ENCODE peak calls at places on chromosome 15, in seven cellular contexts. One of them, this sample, is unnamed.

GRCh38 chr15:77251662-77252061 is 168.2 kb downstream of the PEAK1 start:
- DNase-seq in NCI-H1105 treated with DMSO at 0.1 percent for 48 hours: no peak
- DNase-seq in RPMI8226: no peak
- DNase-seq in AG20443: no peak
- DNase-seq in mammary epithelial cell: no peak
- DNase-seq in stimulated activated CD4-positive, alpha-beta T cell treated with anti-CD3 and anti-CD28 coated beads, TNF-alpha, amount 100 ng/mL, for 4 hours: no peak
- DNase-seq in HFF-Myc: no peak
- DNase-seq in this sample: no peak

GRCh38 chr15:78054971-78055370 is 22.5 kb downstream of the TBC1D2B start:
- DNase-seq in stimulated activated CD4-positive, alpha-beta T cell treated with anti-CD3 and anti-CD28 coated beads, TNF-alpha, amount 100 ng/mL, for 4 hours: no peak
- DNase-seq in HFF-Myc: no peak
- DNase-seq in AG20443: no peak
- DNase-seq in NCI-H1105 treated with DMSO at 0.1 percent for 48 hours: no peak
- DNase-seq in mammary epithelial cell: no peak
- DNase-seq in RPMI8226: no peak
- DNase-seq in this sample: no peak

GRCh38 chr15:60328852-60329443 is 68.8 kb downstream of the ANXA2 start:
- DNase-seq in AG20443: peak
- DNase-seq in HFF-Myc: no peak
- DNase-seq in stimulated activated CD4-positive, alpha-beta T cell treated with anti-CD3 and anti-CD28 coated beads, TNF-alpha, amount 100 ng/mL, for 4 hours: no peak
- DNase-seq in RPMI8226: peak
- DNase-seq in mammary epithelial cell: no peak
- DNase-seq in NCI-H1105 treated with DMSO at 0.1 percent for 48 hours: peak
- DNase-seq in this sample: peak

GRCh38 chr15:65824031-65824743 is 32.1 kb upstream of the DENND4A start:
- DNase-seq in HFF-Myc: peak
- DNase-seq in NCI-H1105 treated with DMSO at 0.1 percent for 48 hours: peak
- DNase-seq in RPMI8226: peak
- DNase-seq in AG20443: peak
- DNase-seq in stimulated activated CD4-positive, alpha-beta T cell treated with anti-CD3 and anti-CD28 coated beads, TNF-alpha, amount 100 ng/mL, for 4 hours: no peak
- DNase-seq in mammary epithelial cell: peak
- DNase-seq in this sample: peak

GRCh38 chr15:98530570-98530969 is 117.8 kb upstream of the IGF1R start:
- DNase-seq in stimulated activated CD4-positive, alpha-beta T cell treated with anti-CD3 and anti-CD28 coated beads, TNF-alpha, amount 100 ng/mL, for 4 hours: no peak
- DNase-seq in AG20443: no peak
- DNase-seq in mammary epithelial cell: no peak
- DNase-seq in HFF-Myc: no peak
- DNase-seq in RPMI8226: no peak
- DNase-seq in NCI-H1105 treated with DMSO at 0.1 percent for 48 hours: no peak
- DNase-seq in this sample: no peak

GRCh38 chr15:33396457-33396856 is 85.7 kb downstream of the RYR3 start:
- DNase-seq in NCI-H1105 treated with DMSO at 0.1 percent for 48 hours: no peak
- DNase-seq in mammary epithelial cell: no peak
- DNase-seq in stimulated activated CD4-positive, alpha-beta T cell treated with anti-CD3 and anti-CD28 coated beads, TNF-alpha, amount 100 ng/mL, for 4 hours: no peak
- DNase-seq in HFF-Myc: no peak
- DNase-seq in RPMI8226: no peak
- DNase-seq in AG20443: no peak
- DNase-seq in this sample: no peak

GRCh38 chr15:33846862-33847261 is 121.4 kb upstream of the CHRM5 start:
- DNase-seq in AG20443: no peak
- DNase-seq in NCI-H1105 treated with DMSO at 0.1 percent for 48 hours: no peak
- DNase-seq in stimulated activated CD4-positive, alpha-beta T cell treated with anti-CD3 and anti-CD28 coated beads, TNF-alpha, amount 100 ng/mL, for 4 hours: no peak
- DNase-seq in RPMI8226: no peak
- DNase-seq in HFF-Myc: no peak
- DNase-seq in mammary epithelial cell: no peak
- DNase-seq in this sample: no peak

GRCh38 chr15:40739042-40739441 is 16.0 kb downstream of the RMDN3 start:
- DNase-seq in HFF-Myc: no peak
- DNase-seq in RPMI8226: no peak
- DNase-seq in mammary epithelial cell: no peak
- DNase-seq in AG20443: no peak
- DNase-seq in stimulated activated CD4-positive, alpha-beta T cell treated with anti-CD3 and anti-CD28 coated beads, TNF-alpha, amount 100 ng/mL, for 4 hours: no peak
- DNase-seq in NCI-H1105 treated with DMSO at 0.1 percent for 48 hours: no peak
- DNase-seq in this sample: no peak

GRCh38 chr15:58758141-58758540 is 8.6 kb upstream of the ADAM10 start:
- DNase-seq in AG20443: peak
- DNase-seq in mammary epithelial cell: no peak
- DNase-seq in stimulated activated CD4-positive, alpha-beta T cell treated with anti-CD3 and anti-CD28 coated beads, TNF-alpha, amount 100 ng/mL, for 4 hours: no peak
- DNase-seq in RPMI8226: peak
- DNase-seq in HFF-Myc: no peak
- DNase-seq in NCI-H1105 treated with DMSO at 0.1 percent for 48 hours: no peak
- DNase-seq in this sample: no peak

GRCh38 chr15:65384895-65385867 is 7.4 kb upstream of the IGDCC3 start:
- DNase-seq in HFF-Myc: peak
- DNase-seq in AG20443: peak
- DNase-seq in mammary epithelial cell: peak
- DNase-seq in RPMI8226: peak
- DNase-seq in NCI-H1105 treated with DMSO at 0.1 percent for 48 hours: peak
- DNase-seq in stimulated activated CD4-positive, alpha-beta T cell treated with anti-CD3 and anti-CD28 coated beads, TNF-alpha, amount 100 ng/mL, for 4 hours: peak
- DNase-seq in this sample: peak

GRCh38 chr15:67831363-67831762 is 6.1 kb downstream of the SKOR1 start:
- DNase-seq in RPMI8226: no peak
- DNase-seq in mammary epithelial cell: no peak
- DNase-seq in AG20443: no peak
- DNase-seq in HFF-Myc: no peak
- DNase-seq in stimulated activated CD4-positive, alpha-beta T cell treated with anti-CD3 and anti-CD28 coated beads, TNF-alpha, amount 100 ng/mL, for 4 hours: no peak
- DNase-seq in NCI-H1105 treated with DMSO at 0.1 percent for 48 hours: no peak
- DNase-seq in this sample: no peak

GRCh38 chr15:77599899-77600298 is 32.8 kb downstream of the LINGO1 start:
- DNase-seq in HFF-Myc: no peak
- DNase-seq in mammary epithelial cell: no peak
- DNase-seq in stimulated activated CD4-positive, alpha-beta T cell treated with anti-CD3 and anti-CD28 coated beads, TNF-alpha, amount 100 ng/mL, for 4 hours: no peak
- DNase-seq in NCI-H1105 treated with DMSO at 0.1 percent for 48 hours: no peak
- DNase-seq in AG20443: peak
- DNase-seq in RPMI8226: peak
- DNase-seq in this sample: no peak

GRCh38 chr15:90259524-90259923 is 5.9 kb upstream of the NGRN start:
- DNase-seq in stimulated activated CD4-positive, alpha-beta T cell treated with anti-CD3 and anti-CD28 coated beads, TNF-alpha, amount 100 ng/mL, for 4 hours: no peak
- DNase-seq in NCI-H1105 treated with DMSO at 0.1 percent for 48 hours: no peak
- DNase-seq in AG20443: no peak
- DNase-seq in HFF-Myc: no peak
- DNase-seq in mammary epithelial cell: peak
- DNase-seq in RPMI8226: no peak
- DNase-seq in this sample: no peak

GRCh38 chr15:69421498-69421897 is 7.3 kb downstream of the KIF23 start:
- DNase-seq in NCI-H1105 treated with DMSO at 0.1 percent for 48 hours: no peak
- DNase-seq in stimulated activated CD4-positive, alpha-beta T cell treated with anti-CD3 and anti-CD28 coated beads, TNF-alpha, amount 100 ng/mL, for 4 hours: no peak
- DNase-seq in mammary epithelial cell: no peak
- DNase-seq in RPMI8226: no peak
- DNase-seq in HFF-Myc: no peak
- DNase-seq in AG20443: peak
- DNase-seq in this sample: no peak

GRCh38 chr15:89749951-89750559 is 994 bp downstream of the MESP1 start:
- DNase-seq in HFF-Myc: no peak
- DNase-seq in RPMI8226: peak
- DNase-seq in AG20443: no peak
- DNase-seq in NCI-H1105 treated with DMSO at 0.1 percent for 48 hours: peak
- DNase-seq in stimulated activated CD4-positive, alpha-beta T cell treated with anti-CD3 and anti-CD28 coated beads, TNF-alpha, amount 100 ng/mL, for 4 hours: no peak
- DNase-seq in mammary epithelial cell: no peak
- DNase-seq in this sample: no peak

GRCh38 chr15:58308742-58309355 is 122.9 kb upstream of the LIPC start:
- DNase-seq in mammary epithelial cell: no peak
- DNase-seq in NCI-H1105 treated with DMSO at 0.1 percent for 48 hours: no peak
- DNase-seq in stimulated activated CD4-positive, alpha-beta T cell treated with anti-CD3 and anti-CD28 coated beads, TNF-alpha, amount 100 ng/mL, for 4 hours: no peak
- DNase-seq in RPMI8226: no peak
- DNase-seq in HFF-Myc: no peak
- DNase-seq in AG20443: no peak
- DNase-seq in this sample: no peak

GRCh38 chr15:85607141-85607806 is 187.5 kb downstream of the KLHL25 start:
- DNase-seq in stimulated activated CD4-positive, alpha-beta T cell treated with anti-CD3 and anti-CD28 coated beads, TNF-alpha, amount 100 ng/mL, for 4 hours: no peak
- DNase-seq in AG20443: no peak
- DNase-seq in mammary epithelial cell: peak
- DNase-seq in HFF-Myc: no peak
- DNase-seq in NCI-H1105 treated with DMSO at 0.1 percent for 48 hours: no peak
- DNase-seq in RPMI8226: no peak
- DNase-seq in this sample: peak

GRCh38 chr15:50786871-50787270 is 21.4 kb upstream of the SPPL2A start:
- DNase-seq in mammary epithelial cell: peak
- DNase-seq in AG20443: no peak
- DNase-seq in HFF-Myc: no peak
- DNase-seq in RPMI8226: no peak
- DNase-seq in NCI-H1105 treated with DMSO at 0.1 percent for 48 hours: no peak
- DNase-seq in stimulated activated CD4-positive, alpha-beta T cell treated with anti-CD3 and anti-CD28 coated beads, TNF-alpha, amount 100 ng/mL, for 4 hours: no peak
- DNase-seq in this sample: no peak

GRCh38 chr15:85760049-85760448 is 34.7 kb downstream of the KLHL25 start:
- DNase-seq in RPMI8226: no peak
- DNase-seq in AG20443: no peak
- DNase-seq in stimulated activated CD4-positive, alpha-beta T cell treated with anti-CD3 and anti-CD28 coated beads, TNF-alpha, amount 100 ng/mL, for 4 hours: no peak
- DNase-seq in mammary epithelial cell: no peak
- DNase-seq in NCI-H1105 treated with DMSO at 0.1 percent for 48 hours: no peak
- DNase-seq in HFF-Myc: no peak
- DNase-seq in this sample: no peak

GRCh38 chr15:91548588-91548987 is 304.9 kb upstream of the SLCO3A1 start:
- DNase-seq in stimulated activated CD4-positive, alpha-beta T cell treated with anti-CD3 and anti-CD28 coated beads, TNF-alpha, amount 100 ng/mL, for 4 hours: no peak
- DNase-seq in NCI-H1105 treated with DMSO at 0.1 percent for 48 hours: no peak
- DNase-seq in mammary epithelial cell: no peak
- DNase-seq in HFF-Myc: no peak
- DNase-seq in AG20443: peak
- DNase-seq in RPMI8226: no peak
- DNase-seq in this sample: no peak

GRCh38 chr15:74584779-74585178 is 30.9 kb upstream of the CLK3 start:
- DNase-seq in HFF-Myc: no peak
- DNase-seq in AG20443: no peak
- DNase-seq in stimulated activated CD4-positive, alpha-beta T cell treated with anti-CD3 and anti-CD28 coated beads, TNF-alpha, amount 100 ng/mL, for 4 hours: no peak
- DNase-seq in NCI-H1105 treated with DMSO at 0.1 percent for 48 hours: no peak
- DNase-seq in mammary epithelial cell: no peak
- DNase-seq in RPMI8226: no peak
- DNase-seq in this sample: no peak

GRCh38 chr15:66095871-66096710 is 157.5 kb downstream of the MEGF11 start:
- DNase-seq in stimulated activated CD4-positive, alpha-beta T cell treated with anti-CD3 and anti-CD28 coated beads, TNF-alpha, amount 100 ng/mL, for 4 hours: no peak
- DNase-seq in RPMI8226: no peak
- DNase-seq in HFF-Myc: no peak
- DNase-seq in mammary epithelial cell: no peak
- DNase-seq in NCI-H1105 treated with DMSO at 0.1 percent for 48 hours: no peak
- DNase-seq in AG20443: no peak
- DNase-seq in this sample: no peak

GRCh38 chr15:94272251-94272898 is 41.0 kb downstream of the MCTP2 start:
- DNase-seq in mammary epithelial cell: no peak
- DNase-seq in HFF-Myc: no peak
- DNase-seq in stimulated activated CD4-positive, alpha-beta T cell treated with anti-CD3 and anti-CD28 coated beads, TNF-alpha, amount 100 ng/mL, for 4 hours: no peak
- DNase-seq in RPMI8226: no peak
- DNase-seq in NCI-H1105 treated with DMSO at 0.1 percent for 48 hours: no peak
- DNase-seq in AG20443: no peak
- DNase-seq in this sample: no peak

GRCh38 chr15:73078722-73079121 is 26.5 kb downstream of the NEO1 start:
- DNase-seq in RPMI8226: no peak
- DNase-seq in NCI-H1105 treated with DMSO at 0.1 percent for 48 hours: no peak
- DNase-seq in mammary epithelial cell: peak
- DNase-seq in AG20443: peak
- DNase-seq in stimulated activated CD4-positive, alpha-beta T cell treated with anti-CD3 and anti-CD28 coated beads, TNF-alpha, amount 100 ng/mL, for 4 hours: no peak
- DNase-seq in HFF-Myc: peak
- DNase-seq in this sample: peak

GRCh38 chr15:40929730-40930429 is 740 bp downstream of the DLL4 start:
- DNase-seq in mammary epithelial cell: peak
- DNase-seq in AG20443: peak
- DNase-seq in RPMI8226: peak
- DNase-seq in stimulated activated CD4-positive, alpha-beta T cell treated with anti-CD3 and anti-CD28 coated beads, TNF-alpha, amount 100 ng/mL, for 4 hours: no peak
- DNase-seq in NCI-H1105 treated with DMSO at 0.1 percent for 48 hours: peak
- DNase-seq in HFF-Myc: no peak
- DNase-seq in this sample: peak

GRCh38 chr15:30038667-30039523 is 43.9 kb upstream of the GOLGA8J start:
- DNase-seq in NCI-H1105 treated with DMSO at 0.1 percent for 48 hours: no peak
- DNase-seq in RPMI8226: no peak
- DNase-seq in stimulated activated CD4-positive, alpha-beta T cell treated with anti-CD3 and anti-CD28 coated beads, TNF-alpha, amount 100 ng/mL, for 4 hours: no peak
- DNase-seq in HFF-Myc: no peak
- DNase-seq in mammary epithelial cell: no peak
- DNase-seq in AG20443: no peak
- DNase-seq in this sample: no peak

GRCh38 chr15:71050461-71050860 is 64.8 kb upstream of the THSD4 start:
- DNase-seq in NCI-H1105 treated with DMSO at 0.1 percent for 48 hours: no peak
- DNase-seq in HFF-Myc: no peak
- DNase-seq in stimulated activated CD4-positive, alpha-beta T cell treated with anti-CD3 and anti-CD28 coated beads, TNF-alpha, amount 100 ng/mL, for 4 hours: no peak
- DNase-seq in AG20443: no peak
- DNase-seq in mammary epithelial cell: peak
- DNase-seq in RPMI8226: no peak
- DNase-seq in this sample: no peak

GRCh38 chr15:82999905-83000671 is 11.4 kb downstream of the C15orf40 start:
- DNase-seq in stimulated activated CD4-positive, alpha-beta T cell treated with anti-CD3 and anti-CD28 coated beads, TNF-alpha, amount 100 ng/mL, for 4 hours: peak
- DNase-seq in AG20443: peak
- DNase-seq in mammary epithelial cell: peak
- DNase-seq in RPMI8226: peak
- DNase-seq in HFF-Myc: peak
- DNase-seq in NCI-H1105 treated with DMSO at 0.1 percent for 48 hours: peak
- DNase-seq in this sample: peak

GRCh38 chr15:66877558-66878285 is 175.7 kb downstream of the SMAD6 start:
- DNase-seq in RPMI8226: no peak
- DNase-seq in HFF-Myc: no peak
- DNase-seq in NCI-H1105 treated with DMSO at 0.1 percent for 48 hours: no peak
- DNase-seq in stimulated activated CD4-positive, alpha-beta T cell treated with anti-CD3 and anti-CD28 coated beads, TNF-alpha, amount 100 ng/mL, for 4 hours: no peak
- DNase-seq in mammary epithelial cell: no peak
- DNase-seq in AG20443: no peak
- DNase-seq in this sample: no peak

GRCh38 chr15:92541197-92542190 is 114.1 kb downstream of the FAM174B start:
- DNase-seq in HFF-Myc: no peak
- DNase-seq in RPMI8226: no peak
- DNase-seq in AG20443: no peak
- DNase-seq in mammary epithelial cell: peak
- DNase-seq in NCI-H1105 treated with DMSO at 0.1 percent for 48 hours: peak
- DNase-seq in stimulated activated CD4-positive, alpha-beta T cell treated with anti-CD3 and anti-CD28 coated beads, TNF-alpha, amount 100 ng/mL, for 4 hours: no peak
- DNase-seq in this sample: no peak

GRCh38 chr15:38038659-38039442 is 104.4 kb downstream of the TMCO5A start:
- DNase-seq in stimulated activated CD4-positive, alpha-beta T cell treated with anti-CD3 and anti-CD28 coated beads, TNF-alpha, amount 100 ng/mL, for 4 hours: no peak
- DNase-seq in AG20443: peak
- DNase-seq in HFF-Myc: peak
- DNase-seq in NCI-H1105 treated with DMSO at 0.1 percent for 48 hours: no peak
- DNase-seq in mammary epithelial cell: peak
- DNase-seq in RPMI8226: no peak
- DNase-seq in this sample: peak

This sample was measured in SW 1271.